ENCODE peak calls at places on chromosomes 6 and 20, in six cellular contexts. C is nephron progenitor cell, P is B cell, I is HFFc6, W is HFF-Myc, Z is cardiac muscle cell. B is an unnamed sample.

GRCh38 chr20:64101731-64102621 is 5.4 kb downstream of the NPBWR2 start:
- DNase-seq in W (no peak), Z (no peak), I (no peak), C (peak), P (peak), B (peak)

GRCh38 chr6:143775326-143775725 is 67.8 kb upstream of the LTV1 start:
- DNase-seq in W (no peak), C (no peak), P (no peak), Z (no peak), I (no peak), B (no peak)

GRCh38 chr6:166556871-166557322 is 29.6 kb downstream of the RAMACL start:
- DNase-seq in W (no peak), Z (peak), P (no peak), I (peak), C (no peak), B (peak)

GRCh38 chr6:48919555-48919954 is 543.5 kb downstream of the MMUT start:
- DNase-seq in P (no peak), C (no peak), W (no peak), I (no peak), Z (no peak), B (no peak)

GRCh38 chr6:137365648-137366047 is 128.5 kb downstream of the OLIG3 start:
- DNase-seq in C (no peak), I (no peak), P (no peak), Z (no peak), W (no peak), B (no peak)

GRCh38 chr6:144217264-144217663 is 66.9 kb downstream of the STX11 start:
- DNase-seq in C (no peak), Z (peak), I (no peak), W (no peak), P (no peak), B (no peak)

GRCh38 chr6:113813207-113813606 is 43.9 kb upstream of the MARCKS start:
- DNase-seq in I (peak), P (no peak), C (no peak), W (no peak), Z (peak), B (no peak)

GRCh38 chr6:44036196-44036595 is 91.1 kb downstream of the MRPL14 start:
- DNase-seq in W (no peak), P (no peak), I (no peak), C (no peak), Z (no peak), B (no peak)

GRCh38 chr6:14706378-14706929 is 539.4 kb upstream of the JARID2 start:
- DNase-seq in W (peak), C (no peak), Z (peak), P (no peak), I (peak), B (peak)

GRCh38 chr6:134397674-134398073 is 79.8 kb upstream of the SGK1 start:
- DNase-seq in I (no peak), Z (no peak), W (no peak), C (no peak), P (no peak), B (no peak)

GRCh38 chr20:5120189-5120484 is 379 bp upstream of the PCNA start:
- DNase-seq in Z (no peak), C (no peak), P (no peak), I (no peak), W (no peak), B (no peak)

GRCh38 chr6:15499591-15499990 is 163.2 kb downstream of the DTNBP1 start:
- DNase-seq in P (no peak), C (no peak), W (no peak), I (no peak), Z (no peak), B (no peak)

GRCh38 chr6:19354181-19354580 is 483.0 kb upstream of the ID4 start:
- DNase-seq in C (no peak), W (no peak), Z (no peak), P (no peak), I (no peak), B (no peak)

GRCh38 chr6:152071318-152071717 is 263.8 kb downstream of the ESR1 start:
- DNase-seq in Z (no peak), W (no peak), C (no peak), I (no peak), P (no peak), B (no peak)

GRCh38 chr20:47681977-47682812 is 103.1 kb downstream of the SULF2 start:
- DNase-seq in C (no peak), P (no peak), Z (peak), I (peak), W (no peak), B (no peak)

GRCh38 chr6:18391018-18391417 is 3.9 kb downstream of the RNF144B start:
- DNase-seq in C (no peak), P (no peak), Z (no peak), I (no peak), W (no peak), B (no peak)

GRCh38 chr6:164347455-164347854 is 932.9 kb downstream of the QKI start:
- DNase-seq in Z (no peak), P (no peak), I (no peak), W (no peak), C (no peak), B (no peak)

GRCh38 chr20:2005831-2006426 is 12.1 kb upstream of the PDYN start:
- DNase-seq in I (peak), C (peak), Z (peak), W (peak), P (peak), B (peak)

GRCh38 chr6:154738561-154738961 is 5.3 kb downstream of the SCAF8 start:
- DNase-seq in Z (peak), P (no peak), I (no peak), W (no peak), C (no peak), B (no peak)

GRCh38 chr6:96794980-96795379 is 42.3 kb downstream of the GPR63 start:
- DNase-seq in Z (peak), W (peak), I (no peak), C (no peak), P (no peak), B (no peak)

GRCh38 chr20:62506087-62506486 is 30.3 kb upstream of the GATA5 start:
- DNase-seq in C (no peak), Z (no peak), P (no peak), I (no peak), W (no peak), B (no peak)

GRCh38 chr6:292506-293184 is 358 bp downstream of the DUSP22 start:
- DNase-seq in W (no peak), Z (peak), P (peak), C (peak), I (peak), B (peak)

GRCh38 chr6:11747021-11747420 is 31.6 kb downstream of the ADTRP start:
- DNase-seq in W (no peak), I (no peak), P (no peak), C (no peak), Z (no peak), B (no peak)

GRCh38 chr20:53582574-53583351 is 10.9 kb downstream of the ZNF217 start:
- DNase-seq in I (peak), P (no peak), C (no peak), W (no peak), Z (peak), B (peak)

GRCh38 chr6:162728177-162728571 is 400 bp downstream of the PACRG start:
- DNase-seq in C (peak), P (no peak), Z (no peak), I (no peak), W (no peak), B (no peak)

GRCh38 chr20:58706975-58707681 is 14.5 kb downstream of the NPEPL1 start:
- DNase-seq in I (no peak), C (no peak), Z (no peak), P (no peak), W (no peak), B (no peak)

GRCh38 chr20:26208296-26209091 is 511.8 kb upstream of the ZNF337 start:
- DNase-seq in I (no peak), C (peak), W (no peak), Z (peak), P (peak), B (peak)

GRCh38 chr20:6583134-6583738 is 184.2 kb upstream of the BMP2 start:
- DNase-seq in P (no peak), W (peak), C (peak), I (no peak), Z (peak), B (no peak)

GRCh38 chr20:56160956-56161355 is 87.6 kb upstream of the MC3R start:
- DNase-seq in C (no peak), W (no peak), P (no peak), Z (no peak), I (no peak), B (no peak)

GRCh38 chr6:2876210-2877056 is 26.7 kb downstream of the SERPINB9 start:
- DNase-seq in W (peak), I (peak), Z (peak), P (no peak), C (peak), B (no peak)

GRCh38 chr6:99130897-99131873 is 183.4 kb upstream of the FBXL4 start:
- DNase-seq in P (no peak), Z (no peak), I (no peak), W (no peak), C (no peak), B (no peak)
- TF ChIP-seq CTCF in P (no peak), Z (no peak), I (no peak), W (no peak), C (no peak), B (no peak)

GRCh38 chr6:100468966-100469859 is 4.5 kb upstream of the SIM1 start:
- DNase-seq in I (no peak), C (peak), W (no peak), P (no peak), Z (no peak), B (no peak)
- TF ChIP-seq CTCF in I (no peak), C (no peak), W (no peak), P (no peak), Z (no peak), B (no peak)

GRCh38 chr20:48892049-48892470 is 29.5 kb upstream of the ARFGEF2 start:
- DNase-seq in I (no peak), Z (no peak), W (no peak), P (no peak), C (no peak), B (no peak)

GRCh38 chr20:48892849-48893352 is 28.6 kb upstream of the ARFGEF2 start:
- DNase-seq in P (no peak), Z (no peak), W (no peak), I (no peak), C (no peak), B (no peak)

GRCh38 chr20:48891235-48892048 is 30.1 kb upstream of the ARFGEF2 start:
- DNase-seq in Z (no peak), W (no peak), P (peak), I (no peak), C (no peak), B (no peak)

GRCh38 chr20:48897298-48898044 is 24.0 kb upstream of the ARFGEF2 start:
- DNase-seq in I (peak), P (peak), Z (peak), C (no peak), W (peak), B (no peak)

GRCh38 chr20:48893374-48893773 is 28.1 kb upstream of the ARFGEF2 start:
- DNase-seq in C (no peak), P (no peak), I (no peak), W (no peak), Z (no peak), B (no peak)
- TF ChIP-seq CTCF in C (no peak), P (no peak), I (no peak), W (no peak), Z (no peak), B (no peak)

DNA sequence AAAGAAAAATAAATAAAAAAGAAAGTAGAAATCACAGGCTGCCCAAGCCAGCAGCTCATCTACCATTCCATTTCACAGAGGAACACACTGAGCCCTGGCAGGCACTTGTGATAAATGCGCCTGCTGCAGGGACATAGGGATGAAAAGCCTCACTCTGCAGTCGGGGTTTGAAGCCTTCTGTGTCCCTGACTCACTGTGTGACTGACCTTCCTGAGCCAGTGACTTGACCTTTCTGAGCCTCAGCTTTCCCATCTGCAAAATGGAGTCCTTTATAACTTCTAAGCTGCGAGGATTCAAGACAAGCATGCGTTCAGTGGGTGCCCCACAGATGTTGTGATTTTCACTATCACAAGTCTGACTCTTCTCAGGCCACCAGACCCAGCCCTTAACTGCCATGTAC is 5.5 kb downstream of the TGM2 start:
- DNase-seq in W (no peak), I (no peak), C (no peak), Z (no peak), P (no peak), B (no peak)
- TF ChIP-seq CTCF in W (no peak), I (no peak), C (no peak), Z (no peak), P (no peak), B (no peak)

DNA sequence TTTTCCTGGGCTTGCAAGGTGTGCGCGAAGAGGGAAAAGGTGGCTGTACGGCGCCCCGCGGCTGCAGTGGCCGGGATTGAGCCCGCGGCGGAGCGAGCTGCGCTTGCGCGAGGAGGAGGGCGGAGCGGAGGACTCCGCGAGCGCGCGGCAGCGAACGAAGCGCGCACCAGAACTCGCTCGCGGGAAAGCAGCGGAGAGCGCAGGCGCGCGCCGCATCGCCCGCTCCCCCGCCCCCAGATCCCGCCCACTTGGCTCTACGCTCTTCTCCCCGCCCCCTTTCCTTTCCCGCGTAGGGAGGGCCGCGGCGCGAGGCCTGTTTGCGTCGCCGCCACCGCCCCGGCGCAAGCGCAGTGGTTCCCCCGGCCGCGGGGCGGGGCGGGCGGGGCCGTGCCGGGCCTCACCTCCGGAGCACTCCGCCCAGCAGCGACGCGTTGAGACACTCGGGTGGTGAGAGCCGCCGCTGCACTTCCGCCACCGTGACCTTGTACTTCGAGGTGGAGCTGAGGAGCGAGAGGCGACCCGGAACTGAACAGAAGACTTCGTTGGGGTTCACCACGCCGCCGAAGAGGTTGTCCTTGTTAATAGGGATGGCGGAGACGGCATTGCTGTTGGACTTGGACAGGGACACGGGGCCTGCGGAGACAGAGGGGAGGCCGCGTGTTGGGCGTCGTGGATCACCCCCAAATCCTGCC is 10.6 kb downstream of the TFAP2A start:
- DNase-seq in I (peak), W (peak), Z (peak), C (peak), P (peak), B (peak)
- TF ChIP-seq CTCF in I (peak), W (peak), Z (peak), C (peak), P (no peak), B (no peak)

GRCh38 chr20:36399147-36399968 is 93.2 kb downstream of the DLGAP4 start:
- DNase-seq in P (peak), I (no peak), Z (peak), C (peak), W (peak), B (no peak)
- TF ChIP-seq CTCF in P (peak), I (peak), Z (peak), C (peak), W (peak), B (peak)

GRCh38 chr20:37390891-37391525 is 45.1 kb downstream of the SRC start:
- DNase-seq in C (no peak), I (no peak), P (no peak), W (no peak), Z (no peak), B (no peak)

GRCh38 chr20:37390503-37390890 is 44.6 kb downstream of the SRC start:
- DNase-seq in P (no peak), W (no peak), I (no peak), Z (no peak), C (no peak), B (no peak)

GRCh38 chr20:37393863-37394542 is 48.1 kb downstream of the SRC start:
- DNase-seq in C (no peak), I (no peak), Z (no peak), W (no peak), P (no peak), B (peak)

GRCh38 chr20:37393196-37393862 is 47.4 kb downstream of the SRC start:
- DNase-seq in P (no peak), I (no peak), C (no peak), W (no peak), Z (no peak), B (peak)

GRCh38 chr20:37392441-37393195 is 46.7 kb downstream of the SRC start:
- DNase-seq in Z (peak), P (no peak), I (no peak), C (no peak), W (no peak), B (no peak)
- TF ChIP-seq CTCF in Z (peak), P (peak), I (peak), C (no peak), W (peak), B (peak)

GRCh38 chr6:146041282-146041681 is 12.4 kb downstream of the GRM1 start:
- DNase-seq in I (no peak), C (peak), W (peak), P (no peak), Z (peak), B (no peak)
- TF ChIP-seq CTCF in I (no peak), C (peak), W (peak), P (no peak), Z (peak), B (no peak)

DNA sequence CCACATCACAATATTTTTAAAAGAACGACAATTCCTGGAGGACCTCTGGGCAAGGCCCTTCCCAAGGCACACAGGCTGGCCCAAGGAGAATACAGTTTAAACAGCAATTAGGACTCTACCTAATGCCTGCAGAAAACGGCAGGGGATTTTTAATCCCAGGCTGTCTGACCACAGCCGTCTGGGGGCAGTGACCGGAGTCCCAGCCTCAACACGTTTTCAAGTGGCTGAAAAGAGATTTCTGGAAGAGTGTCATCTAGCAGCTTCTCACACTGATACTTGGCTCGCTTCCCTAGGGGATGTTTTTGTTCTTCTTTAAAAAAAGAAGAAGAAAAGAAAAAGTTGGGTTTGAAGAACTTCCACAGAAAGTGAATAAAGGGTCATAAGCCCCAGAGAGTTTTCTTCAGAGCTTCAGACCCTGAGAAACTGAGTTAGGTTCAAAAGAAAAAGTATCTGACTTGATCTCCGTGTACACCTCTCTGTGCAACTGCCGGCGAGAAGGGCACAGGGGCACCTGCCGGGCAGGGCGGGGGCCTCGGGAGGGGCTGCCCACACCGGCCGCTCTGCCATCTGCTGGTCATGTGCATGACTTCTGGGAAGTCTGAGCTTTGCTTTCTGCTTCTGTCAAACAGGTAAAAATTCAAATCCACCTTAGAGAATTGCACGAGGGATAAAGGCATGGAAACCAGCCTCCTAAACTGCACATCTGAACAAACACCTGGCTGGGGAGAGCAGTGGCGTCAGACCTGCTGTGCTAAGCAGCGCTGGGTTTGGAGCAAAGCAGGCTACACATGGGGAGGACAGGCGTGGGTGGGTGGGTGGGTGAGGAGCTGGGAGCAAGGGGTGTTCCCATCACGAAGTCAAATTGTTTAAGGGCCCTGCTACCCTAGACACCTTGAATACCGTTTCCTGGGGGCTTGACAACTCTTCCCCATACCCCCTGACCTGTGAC is 33.0 kb downstream of the RRBP1 start:
- DNase-seq in C (no peak), P (peak), I (no peak), Z (no peak), W (no peak), B (no peak)
- TF ChIP-seq CTCF in C (peak), P (peak), I (peak), Z (peak), W (peak), B (peak)